ENCODE peak calls at places on chromosomes 4 and X, in six cellular contexts. J is head of caudate nucleus; G is DMS79; Q is GM13976; P is stimulated activated CD4-positive, alpha-beta T cell treated with anti-CD3 and anti-CD28 coated beads, Interleukin-12 subunit alpha, Interleukin-12 subunit beta, amount 100 ng/mL, for 4 hours; O is NCI-H524. I is an unnamed sample.

GRCh38 chrX:153549807-153550206 is 32.4 kb downstream of the ATP2B3 start:
- DNase-seq in P (no peak), J (no peak), G (no peak), O (no peak), Q (no peak), I (no peak)

GRCh38 chr4:108751321-108751720 is 11.5 kb downstream of the ETNPPL start:
- DNase-seq in P (no peak), O (no peak), J (no peak), Q (no peak), G (no peak), I (no peak)

GRCh38 chr4:182803235-182803634 is 114.0 kb downstream of the DCTD start:
- DNase-seq in J (no peak), Q (no peak), G (no peak), P (no peak), O (no peak), I (no peak)

GRCh38 chr4:38869511-38869910 is 1.9 kb downstream of the FAM114A1 start:
- DNase-seq in O (no peak), J (no peak), P (no peak), G (no peak), Q (no peak), I (peak; percentile 48)

GRCh38 chr4:3641501-3641900 is 109.3 kb upstream of the LRPAP1 start:
- DNase-seq in Q (no peak), P (no peak), G (no peak), O (no peak), J (no peak), I (no peak)

GRCh38 chr4:75511841-75512240 is 2.4 kb downstream of the RCHY1 start:
- DNase-seq in P (no peak), G (no peak), O (no peak), Q (no peak), J (no peak), I (no peak)

GRCh38 chr4:7942019-7942556 is 2.4 kb upstream of the AFAP1 start:
- DNase-seq in J (no peak), O (no peak), Q (no peak), G (no peak), P (no peak), I (no peak)

GRCh38 chrX:148135738-148136137 is 154.6 kb downstream of the FMR1NB start:
- DNase-seq in O (no peak), G (no peak), P (no peak), J (no peak), Q (no peak), I (peak; percentile 49)

GRCh38 chr4:23881052-23881501 is 8.8 kb downstream of the PPARGC1A start:
- DNase-seq in O (no peak), Q (no peak), J (no peak), P (no peak), G (no peak), I (no peak)

GRCh38 chr4:94448815-94449375 is 2.8 kb upstream of the PDLIM5 start:
- DNase-seq in Q (no peak), J (no peak), P (no peak), G (no peak), O (no peak), I (no peak)

GRCh38 chr4:101349346-101350064 is 2.2 kb upstream of the PPP3CA start:
- DNase-seq in G (no peak), Q (no peak), P (no peak), O (peak; percentile 69), J (peak; percentile 43), I (peak; percentile 30)

GRCh38 chrX:132821974-132822633 is 136.3 kb downstream of the HS6ST2 start:
- DNase-seq in Q (no peak), P (no peak), G (no peak), J (no peak), O (no peak), I (no peak)

GRCh38 chr4:78200949-78201348 is 143.8 kb downstream of the FRAS1 start:
- DNase-seq in Q (no peak), O (no peak), P (no peak), G (no peak), J (no peak), I (no peak)

GRCh38 chrX:42220083-42220482 is 296.7 kb upstream of the CASK start:
- DNase-seq in G (no peak), O (no peak), J (no peak), Q (no peak), P (no peak), I (no peak)

GRCh38 chr4:7029212-7029611 is 14.0 kb upstream of the TADA2B start:
- DNase-seq in J (no peak), P (no peak), Q (no peak), O (no peak), G (no peak), I (no peak)

GRCh38 chr4:166169111-166169510 is 296.1 kb downstream of the TLL1 start:
- DNase-seq in P (no peak), G (no peak), J (no peak), O (no peak), Q (peak; percentile 2), I (no peak)

GRCh38 chr4:147498031-147498700 is 17.3 kb downstream of the EDNRA start:
- DNase-seq in O (no peak), G (no peak), P (no peak), J (no peak), Q (no peak), I (peak; percentile 71)

GRCh38 chrX:37349131-37350033 is at the start of gene PRRG1:
- DNase-seq in P (no peak), Q (no peak), O (peak; percentile 54), J (peak; percentile 86), G (no peak), I (peak; percentile 79)

GRCh38 chr4:178311992-178312391 is 869.8 kb upstream of the AGA start:
- DNase-seq in G (no peak), Q (no peak), O (no peak), J (no peak), P (no peak), I (no peak)

GRCh38 chr4:100357542-100357941 is 160.3 kb downstream of the EMCN start:
- DNase-seq in G (no peak), Q (no peak), P (no peak), O (no peak), J (no peak), I (no peak)

GRCh38 chr4:153535735-153536494 is 69.8 kb downstream of the TMEM131L start:
- DNase-seq in Q (no peak), O (no peak), G (no peak), P (no peak), J (no peak), I (peak; percentile 62)

GRCh38 chrX:100404851-100405250 is 5.2 kb downstream of the PCDH19 start:
- DNase-seq in Q (no peak), P (no peak), O (peak; percentile 4), J (no peak), G (no peak), I (no peak)

GRCh38 chr4:143183513-143184216 is 1.1 kb upstream of the USP38 start:
- DNase-seq in O (no peak), G (no peak), J (no peak), Q (no peak), P (no peak), I (no peak)

GRCh38 chrX:119036369-119037029 is 36.3 kb upstream of the CT47C1 start:
- DNase-seq in G (no peak), P (no peak), O (no peak), Q (no peak), J (no peak), I (no peak)